ENCODE peak calls at places on chromosomes 13 and 19, in seven cellular contexts. U, V, O, D, Q, J and G are unnamed samples.

GRCh38 chr13:59408738-59409137 is 755.0 kb downstream of the DIAPH3 start:
- DNase-seq in U (no peak), V (no peak), O (no peak), D (no peak), Q (no peak), J (no peak), G (no peak)

GRCh38 chr19:8332976-8333770 is 9.9 kb downstream of the KANK3 start:
- DNase-seq in U (no peak), V (no peak), O (no peak), D (no peak), Q (no peak), J (no peak), G (no peak)

GRCh38 chr13:111879719-111880118 is 187.2 kb upstream of the SOX1 start:
- DNase-seq in U (no peak), V (no peak), O (no peak), D (no peak), Q (no peak), J (no peak), G (no peak)

GRCh38 chr13:46612258-46612657 is 59.3 kb downstream of the LRCH1 start:
- DNase-seq in U (no peak), V (no peak), O (no peak), D (no peak), Q (no peak), J (no peak), G (no peak)

GRCh38 chr13:24497742-24498141 is 14.8 kb downstream of the PARP4 start:
- DNase-seq in U (no peak), V (no peak), O (no peak), D (no peak), Q (no peak), J (no peak), G (no peak)

GRCh38 chr19:30078381-30078910 is 136.4 kb downstream of the URI1 start:
- DNase-seq in U (no peak), V (no peak), O (no peak), D (no peak), Q (no peak), J (no peak), G (no peak)

GRCh38 chr13:85236431-85236830 is 562.8 kb downstream of the SLITRK6 start:
- DNase-seq in U (no peak), V (no peak), O (no peak), D (peak), Q (no peak), J (no peak), G (no peak)

GRCh38 chr13:41614671-41615519 is 157.5 kb downstream of the RGCC start:
- DNase-seq in U (no peak), V (no peak), O (no peak), D (no peak), Q (no peak), J (no peak), G (no peak)

GRCh38 chr13:53242015-53242414 is 213.4 kb downstream of the OLFM4 start:
- DNase-seq in U (no peak), V (no peak), O (no peak), D (no peak), Q (no peak), J (no peak), G (no peak)

GRCh38 chr13:102724923-102725322 is 30.1 kb upstream of the METTL21C start:
- DNase-seq in U (no peak), V (peak), O (peak), D (peak), Q (no peak), J (no peak), G (peak)

GRCh38 chr13:112187527-112188297 is 120.8 kb downstream of the SOX1 start:
- DNase-seq in U (no peak), V (no peak), O (no peak), D (no peak), Q (no peak), J (peak), G (no peak)

GRCh38 chr13:26558912-26559485 is 1.5 kb downstream of the WASF3 start:
- DNase-seq in U (no peak), V (no peak), O (no peak), D (no peak), Q (no peak), J (no peak), G (no peak)

GRCh38 chr13:46134961-46135522 is 30.2 kb upstream of the CPB2 start:
- DNase-seq in U (no peak), V (no peak), O (no peak), D (peak), Q (no peak), J (no peak), G (no peak)

GRCh38 chr13:100881291-100881864 is 206.8 kb upstream of the TMTC4 start:
- DNase-seq in U (no peak), V (no peak), O (no peak), D (no peak), Q (no peak), J (no peak), G (no peak)